ENCODE peak calls at places on chromosome 1, in four cellular contexts. J is RWPE1, M is psoas muscle, A is heart right ventricle. C is an unnamed sample.

GRCh38 chr1:7120863-7121621 is 335.8 kb downstream of the CAMTA1 start:
- DNase-seq in M (no peak), A (no peak), J (no peak), C (no peak)

GRCh38 chr1:184854456-184855180 is 100.0 kb upstream of the EDEM3 start:
- DNase-seq in J (no peak), A (no peak), M (no peak), C (no peak)

GRCh38 chr1:168387781-168388760 is 107.4 kb downstream of the TBX19 start:
- DNase-seq in M (no peak), J (no peak), A (no peak), C (no peak)

GRCh38 chr1:179090522-179090921 is 8.7 kb downstream of the TOR3A start:
- DNase-seq in J (no peak), M (no peak), A (peak), C (no peak)

GRCh38 chr1:34879230-34879629 is 19.7 kb upstream of the SMIM12 start:
- DNase-seq in M (no peak), A (no peak), J (no peak), C (no peak)

GRCh38 chr1:25523512-25523911 is 19.9 kb upstream of the LDLRAP1 start:
- DNase-seq in A (no peak), J (no peak), M (no peak), C (peak)

GRCh38 chr1:163922743-163923186 is 601.0 kb downstream of the NUF2 start:
- DNase-seq in M (no peak), J (no peak), A (no peak), C (no peak)

GRCh38 chr1:67969446-67969845 is 81.0 kb downstream of the DIRAS3 start:
- DNase-seq in J (no peak), A (no peak), M (no peak), C (no peak)

GRCh38 chr1:94989398-94989797 is 62.5 kb upstream of the CNN3 start:
- DNase-seq in J (no peak), M (no peak), A (peak), C (no peak)

GRCh38 chr1:197614916-197615692 is 160.2 kb downstream of the DENND1B start:
- DNase-seq in A (no peak), J (peak), M (no peak), C (peak)

GRCh38 chr1:9808459-9808858 is 15.3 kb downstream of the CLSTN1 start:
- DNase-seq in J (no peak), M (no peak), A (no peak), C (no peak)

GRCh38 chr1:3557366-3557765 is 53.9 kb downstream of the MEGF6 start:
- DNase-seq in M (no peak), A (no peak), J (no peak), C (no peak)

GRCh38 chr1:4696161-4696745 is 41.8 kb downstream of the AJAP1 start:
- DNase-seq in M (no peak), A (no peak), J (no peak), C (no peak)

GRCh38 chr1:201898992-201899391 is 10.3 kb downstream of the SHISA4 start:
- DNase-seq in J (no peak), A (no peak), M (no peak), C (no peak)

GRCh38 chr1:35210306-35211112 is 17.6 kb upstream of the SFPQ start:
- DNase-seq in A (peak), M (no peak), J (no peak), C (no peak)

GRCh38 chr1:232306269-232306911 is 323.5 kb downstream of the SIPA1L2 start:
- DNase-seq in A (peak), J (no peak), M (peak), C (no peak)
- TF ChIP-seq CTCF in A (peak), J (no peak), M (peak), C (no peak)

DNA sequence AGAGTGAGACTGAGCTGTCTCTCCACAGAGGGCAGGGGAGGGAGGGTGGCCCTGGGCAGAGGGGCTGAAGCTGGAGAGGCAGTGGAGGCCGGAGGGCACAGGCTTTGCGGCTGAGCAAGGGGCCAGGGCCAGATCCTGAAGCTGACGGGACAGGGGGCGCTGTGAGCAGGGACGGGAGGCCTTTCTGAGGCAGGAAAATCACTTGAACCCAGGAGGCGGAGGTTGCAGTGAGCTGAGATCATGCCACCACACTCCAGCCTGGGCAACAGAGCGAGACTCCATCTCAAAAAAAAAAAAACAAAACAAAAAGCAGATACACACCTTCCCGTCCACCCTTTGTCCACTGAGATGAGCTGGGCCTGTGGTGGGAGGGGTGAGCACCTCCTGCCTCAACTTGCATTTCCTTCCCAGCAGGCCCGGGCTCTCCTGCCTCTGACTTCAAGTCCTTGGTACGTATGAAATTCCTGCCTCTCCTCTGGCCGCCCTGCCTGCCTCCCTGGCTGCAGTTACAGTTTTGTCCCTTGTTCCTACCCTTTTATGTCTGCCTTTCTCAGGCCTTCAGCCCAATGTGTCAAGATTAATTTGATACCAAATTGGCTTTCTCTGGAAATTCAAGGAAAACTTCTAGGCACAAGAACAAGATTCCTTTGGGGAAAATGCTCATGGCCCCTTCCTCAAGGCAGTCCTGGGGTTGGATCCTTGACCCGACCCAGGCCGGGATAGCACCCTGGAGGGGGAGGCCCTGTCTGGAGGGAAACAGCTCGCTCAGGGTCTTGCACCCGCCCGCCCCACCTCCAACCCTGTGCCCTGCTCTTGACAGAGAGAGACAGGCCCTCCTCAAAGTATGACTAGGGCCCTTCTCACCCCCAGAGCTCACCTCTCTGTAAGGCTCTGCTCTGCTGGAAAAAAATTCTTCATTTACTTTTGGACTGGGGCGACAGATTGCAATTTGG is 11.2 kb upstream of the ADAMTSL4 start:
- DNase-seq in A (no peak), J (peak), M (peak), C (no peak)
- TF ChIP-seq CTCF in A (no peak), J (no peak), M (no peak), C (no peak)

DNA sequence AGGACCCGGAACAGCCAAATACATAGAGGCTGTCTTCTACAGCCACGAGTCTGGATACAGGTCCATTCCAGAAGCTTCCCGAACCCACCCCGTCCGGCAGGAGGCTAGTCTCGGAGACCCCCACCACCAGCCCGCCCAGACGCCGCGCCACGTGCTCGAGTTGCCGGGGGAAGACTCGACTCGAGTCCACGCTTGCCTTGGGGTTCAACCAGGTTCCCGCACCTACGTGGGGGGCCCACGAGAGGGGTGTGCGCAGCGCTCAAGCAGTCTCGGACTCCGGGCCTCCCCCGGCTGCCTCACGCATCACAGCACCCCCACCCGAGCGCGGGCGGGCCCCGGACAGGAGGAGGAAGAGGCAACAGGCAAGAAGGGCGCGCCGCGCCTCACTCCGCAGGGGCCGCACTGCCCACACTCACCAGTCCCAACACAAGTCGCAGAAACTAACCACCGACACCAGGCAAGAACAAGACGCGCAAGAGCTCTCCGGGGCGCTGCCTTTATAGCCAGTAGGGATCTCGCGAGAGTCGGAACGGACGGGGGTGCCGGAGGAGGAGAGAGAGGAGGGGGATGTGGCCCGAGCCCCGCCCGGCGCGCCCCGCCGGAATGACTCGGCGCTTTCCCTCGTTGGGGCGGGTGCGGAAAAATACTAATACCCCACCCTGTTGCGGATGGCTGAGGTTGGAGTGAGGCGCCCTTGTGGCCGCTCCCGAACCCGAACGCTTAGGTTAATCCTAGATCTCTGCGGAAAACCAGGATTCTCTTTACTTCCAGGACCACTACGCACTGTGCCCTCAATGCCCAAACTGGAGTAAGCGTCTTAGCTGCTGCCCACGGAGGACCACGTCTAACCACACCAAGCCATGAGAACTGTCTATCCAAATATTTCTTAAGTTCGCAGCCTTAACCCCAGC is at the start of gene PRDX1:
- DNase-seq in J (peak), A (peak), M (peak), C (peak)
- TF ChIP-seq CTCF in J (no peak), A (peak), M (peak), C (no peak)

DNA sequence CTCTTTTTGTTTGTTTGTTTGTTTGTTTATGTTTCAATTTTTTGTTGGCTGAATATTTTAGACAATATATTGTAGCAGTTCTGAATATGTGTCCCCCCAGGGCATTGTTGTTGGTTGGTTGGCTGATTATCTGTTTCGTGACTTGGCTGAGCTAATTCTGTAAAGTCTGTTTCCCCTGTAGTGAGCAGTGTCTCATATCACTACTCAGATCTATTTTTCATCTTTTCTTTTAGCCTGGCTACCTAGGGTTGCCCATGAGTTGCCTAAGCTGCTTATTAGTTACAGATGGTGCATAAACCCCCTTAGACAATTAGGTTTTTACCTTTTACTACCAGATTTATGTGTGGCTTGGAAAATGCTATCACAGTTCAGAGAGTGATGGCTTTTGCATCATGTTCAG is 32.3 kb downstream of the CFAP57 start:
- DNase-seq in J (no peak), M (no peak), A (no peak), C (no peak)
- TF ChIP-seq CTCF in J (no peak), M (no peak), A (no peak), C (no peak)